ENCODE peak calls at places on chromosomes 12 and 14, in seven cellular contexts. G, N, S, Y, L, Q and R are unnamed samples.

GRCh38 chr14:28785096-28785952 is 18.7 kb downstream of the FOXG1 start:
- DNase-seq in N (peak), Q (no peak), Y (no peak), G (peak), L (peak), S (no peak), R (no peak)

GRCh38 chr12:46900734-46901463 is 75.1 kb upstream of the SLC38A4 start:
- DNase-seq in Y (no peak), Q (no peak), S (no peak), N (no peak), G (no peak), L (no peak), R (no peak)

GRCh38 chr12:11727133-11727664 is 77.7 kb downstream of the ETV6 start:
- DNase-seq in N (no peak), L (no peak), S (no peak), Y (no peak), G (no peak), Q (no peak), R (no peak)

GRCh38 chr14:49853572-49854375 is 1.2 kb upstream of the NEMF start:
- DNase-seq in Y (peak), L (peak), Q (peak), S (peak), G (peak), N (peak), R (no peak)

GRCh38 chr12:119601877-119602536 is 8.4 kb downstream of the TMEM233 start:
- DNase-seq in Q (no peak), L (no peak), Y (no peak), S (no peak), N (no peak), G (peak), R (no peak)

GRCh38 chr12:123133701-123134100 is 17.2 kb downstream of the PITPNM2 start:
- DNase-seq in S (no peak), G (no peak), Y (no peak), L (no peak), Q (no peak), N (no peak), R (no peak)

GRCh38 chr12:10392394-10392930 is 2.6 kb upstream of the KLRK1 start:
- DNase-seq in N (peak), G (no peak), L (no peak), Y (no peak), Q (peak), S (no peak), R (no peak)

GRCh38 chr12:81492131-81492720 is 266.9 kb downstream of the PPFIA2 start:
- DNase-seq in G (peak), L (no peak), Y (no peak), N (no peak), S (no peak), Q (no peak), R (no peak)

GRCh38 chr14:31297701-31298344 is 90.2 kb upstream of the HECTD1 start:
- DNase-seq in Y (no peak), Q (no peak), G (no peak), L (no peak), S (no peak), N (peak), R (no peak)

GRCh38 chr12:68290126-68290525 is 36.7 kb upstream of the IL22 start:
- DNase-seq in G (peak), L (no peak), S (no peak), Q (no peak), Y (no peak), N (no peak), R (no peak)

GRCh38 chr12:104957388-104958008 is 592 bp downstream of the SLC41A2 start:
- DNase-seq in S (no peak), G (no peak), Q (peak), N (no peak), Y (peak), L (no peak), R (no peak)

GRCh38 chr12:57111046-57111698 is at the start of gene STAT6:
- DNase-seq in L (peak), Q (peak), G (peak), Y (peak), S (no peak), N (peak), R (no peak)

GRCh38 chr14:75578099-75578785 is at the start of gene FLVCR2:
- DNase-seq in S (peak), L (peak), Q (peak), Y (peak), G (peak), N (peak), R (no peak)

GRCh38 chr14:105889666-105890473 is 363.5 kb downstream of the TMEM121 start:
- DNase-seq in L (no peak), G (no peak), S (no peak), Q (no peak), Y (no peak), N (no peak), R (no peak)

GRCh38 chr12:23906329-23906728 is 43.1 kb downstream of the SOX5 start:
- DNase-seq in Q (peak), S (peak), G (peak), Y (no peak), L (peak), N (peak), R (no peak)

GRCh38 chr14:69937367-69937777 is 58.2 kb downstream of the SMOC1 start:
- DNase-seq in G (no peak), N (no peak), Q (no peak), L (no peak), S (no peak), Y (no peak), R (no peak)

GRCh38 chr12:56084958-56085543 is 5.1 kb downstream of the ERBB3 start:
- DNase-seq in L (peak), G (peak), Q (no peak), S (no peak), N (no peak), Y (no peak), R (no peak)

GRCh38 chr12:1890810-1891209 is 27.6 kb downstream of the CACNA2D4 start:
- DNase-seq in Q (no peak), G (no peak), N (no peak), S (no peak), L (no peak), Y (no peak), R (no peak)
- H2BK5ac ChIP-seq in Q (no peak), G (no peak), N (no peak), S (peak), L (no peak), Y (no peak), R (no peak)

GRCh38 chr14:73909681-73910080 is 23.0 kb downstream of the ZNF410 start:
- DNase-seq in Q (no peak), G (no peak), S (no peak), L (no peak), Y (no peak), N (peak), R (no peak)
- H2BK5ac ChIP-seq in Q (no peak), G (no peak), S (no peak), L (no peak), Y (no peak), N (no peak), R (no peak)

GRCh38 chr12:1680804-1681492 is 9.9 kb upstream of the ADIPOR2 start:
- DNase-seq in N (no peak), S (no peak), G (no peak), Q (no peak), Y (no peak), L (no peak), R (no peak)
- H2BK5ac ChIP-seq in N (no peak), S (no peak), G (no peak), Q (no peak), Y (no peak), L (no peak), R (no peak)

GRCh38 chr12:31655792-31656191 is 3.7 kb upstream of the ETFBKMT start:
- DNase-seq in L (no peak), Y (no peak), S (no peak), Q (no peak), N (no peak), G (no peak), R (no peak)
- H2BK5ac ChIP-seq in L (no peak), Y (peak), S (no peak), Q (no peak), N (no peak), G (no peak), R (no peak)

GRCh38 chr12:96156211-96156610 is 38.0 kb upstream of the ELK3 start:
- DNase-seq in G (no peak), Y (no peak), Q (no peak), N (no peak), S (no peak), L (no peak), R (no peak)
- H2BK5ac ChIP-seq in G (no peak), Y (no peak), Q (no peak), N (no peak), S (no peak), L (no peak), R (no peak)

GRCh38 chr12:124718458-124718857 is 145.2 kb downstream of the SCARB1 start:
- DNase-seq in L (no peak), S (no peak), Y (no peak), G (no peak), N (no peak), Q (no peak), R (no peak)

GRCh38 chr12:124721501-124722154 is 142.0 kb downstream of the SCARB1 start:
- DNase-seq in S (no peak), G (no peak), Y (no peak), L (no peak), Q (no peak), N (peak), R (no peak)

GRCh38 chr12:124718052-124718451 is 145.6 kb downstream of the SCARB1 start:
- DNase-seq in N (no peak), S (no peak), Y (no peak), Q (no peak), L (no peak), G (no peak), R (no peak)

GRCh38 chr12:124720687-124721500 is 142.8 kb downstream of the SCARB1 start:
- DNase-seq in Q (peak), N (peak), L (no peak), Y (no peak), S (no peak), G (no peak), R (no peak)

DNA sequence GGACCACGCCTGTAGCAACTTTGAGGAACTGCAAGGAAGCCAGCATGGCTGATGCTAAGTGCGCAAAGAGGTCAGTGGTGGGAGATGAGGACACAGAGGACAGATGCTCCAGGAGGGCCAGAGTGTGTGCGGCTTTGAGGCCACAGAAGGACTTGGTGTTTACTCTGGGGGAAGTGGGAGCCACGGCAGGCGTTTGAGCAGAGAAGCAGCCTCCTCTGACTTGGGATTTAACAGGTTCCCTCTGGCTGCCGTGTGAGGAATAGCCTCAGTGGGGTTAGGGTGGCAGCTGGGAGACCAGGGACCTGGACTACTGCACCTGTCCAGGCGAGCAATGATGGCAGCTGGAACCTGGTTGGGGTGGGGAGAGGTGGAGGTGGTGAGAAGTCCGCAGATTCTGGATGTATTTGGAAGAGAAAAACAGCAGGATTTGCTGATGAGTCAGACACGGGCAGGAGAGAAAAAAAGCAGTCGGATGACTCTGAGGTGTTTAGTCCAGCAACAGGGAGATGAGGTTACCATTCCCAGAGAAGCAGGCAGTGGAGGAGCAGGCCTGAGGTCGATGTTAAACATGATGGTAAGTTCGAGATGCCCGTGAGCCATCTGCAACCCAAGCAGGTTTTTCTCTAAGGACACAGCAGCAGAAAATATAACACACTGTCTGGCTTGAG is 143.5 kb downstream of the SCARB1 start:
- DNase-seq in Q (peak), G (no peak), L (no peak), Y (peak), S (no peak), N (peak), R (no peak)
- H2BK5ac ChIP-seq in Q (peak), G (no peak), L (no peak), Y (no peak), S (no peak), N (peak), R (no peak)

GRCh38 chr14:104599446-104599845 is 5.1 kb downstream of the TMEM179 start:
- DNase-seq in L (no peak), G (no peak), Y (no peak), Q (no peak), S (no peak), N (no peak), R (no peak)

GRCh38 chr14:104597576-104597975 is 7.0 kb downstream of the TMEM179 start:
- DNase-seq in Y (no peak), Q (no peak), S (no peak), L (no peak), N (no peak), G (no peak), R (no peak)

GRCh38 chr14:104598461-104599273 is 5.9 kb downstream of the TMEM179 start:
- DNase-seq in G (no peak), N (no peak), Q (no peak), Y (no peak), S (no peak), L (no peak), R (no peak)

GRCh38 chr14:104596927-104597351 is 7.6 kb downstream of the TMEM179 start:
- DNase-seq in G (no peak), N (no peak), L (no peak), Q (no peak), Y (no peak), S (no peak), R (no peak)

GRCh38 chr14:104598039-104598438 is 6.5 kb downstream of the TMEM179 start:
- DNase-seq in G (no peak), L (no peak), Q (no peak), S (no peak), N (no peak), Y (no peak), R (no peak)
- H2BK5ac ChIP-seq in G (no peak), L (no peak), Q (no peak), S (no peak), N (no peak), Y (no peak), R (no peak)